ENCODE peak calls at places on chromosomes 2 and 18, in five cellular contexts. One of them, this sample, is unnamed. For H3K36me3, the result is how much of the 10 kb centered on the place peaks cover.

GRCh38 chr18:48029296-48029986 is 99.0 kb upstream of the SMAD2 start:
- DNase-seq in effector memory CD4-positive, alpha-beta T cell: no peak
- DNase-seq in cardiac muscle cell: no peak
- DNase-seq in hepatocyte: no peak
- DNase-seq in prostate gland: no peak
- DNase-seq in this sample: no peak

GRCh38 chr2:141142025-141142424 is 988.8 kb downstream of the LRP1B start:
- DNase-seq in effector memory CD4-positive, alpha-beta T cell: no peak
- DNase-seq in prostate gland: no peak
- DNase-seq in hepatocyte: no peak
- DNase-seq in cardiac muscle cell: no peak
- DNase-seq in this sample: no peak

GRCh38 chr2:227406177-227407031 is 18.7 kb upstream of the SCYGR1 start:
- DNase-seq in effector memory CD4-positive, alpha-beta T cell: no peak
- DNase-seq in hepatocyte: peak
- DNase-seq in prostate gland: peak
- DNase-seq in cardiac muscle cell: peak
- DNase-seq in this sample: peak

GRCh38 chr2:150147889-150148683 is 339.4 kb downstream of the RND3 start:
- DNase-seq in effector memory CD4-positive, alpha-beta T cell: no peak
- DNase-seq in prostate gland: no peak
- DNase-seq in cardiac muscle cell: no peak
- DNase-seq in hepatocyte: no peak
- DNase-seq in this sample: no peak

GRCh38 chr2:189276277-189276676 is 96.7 kb upstream of the COL5A2 start:
- DNase-seq in prostate gland: no peak
- DNase-seq in cardiac muscle cell: no peak
- DNase-seq in effector memory CD4-positive, alpha-beta T cell: no peak
- DNase-seq in hepatocyte: peak
- DNase-seq in this sample: no peak

GRCh38 chr2:150140777-150141176 is 346.7 kb downstream of the RND3 start:
- DNase-seq in cardiac muscle cell: no peak
- DNase-seq in hepatocyte: no peak
- DNase-seq in prostate gland: no peak
- DNase-seq in effector memory CD4-positive, alpha-beta T cell: no peak
- DNase-seq in this sample: no peak

GRCh38 chr2:13574831-13575230 is 858.1 kb downstream of the TRIB2 start:
- DNase-seq in cardiac muscle cell: no peak
- DNase-seq in hepatocyte: no peak
- DNase-seq in effector memory CD4-positive, alpha-beta T cell: no peak
- DNase-seq in prostate gland: no peak
- DNase-seq in this sample: no peak

GRCh38 chr2:10500601-10501361 is 52.7 kb upstream of the ODC1 start:
- DNase-seq in effector memory CD4-positive, alpha-beta T cell: no peak
- DNase-seq in cardiac muscle cell: no peak
- DNase-seq in hepatocyte: no peak
- DNase-seq in prostate gland: no peak
- DNase-seq in this sample: no peak

GRCh38 chr18:32742620-32743019 is 30.2 kb downstream of the KLHL14 start:
- DNase-seq in effector memory CD4-positive, alpha-beta T cell: no peak
- DNase-seq in hepatocyte: no peak
- DNase-seq in cardiac muscle cell: no peak
- DNase-seq in prostate gland: no peak
- DNase-seq in this sample: no peak

GRCh38 chr2:182477774-182478173 is 50.9 kb upstream of the PDE1A start:
- DNase-seq in prostate gland: no peak
- DNase-seq in cardiac muscle cell: no peak
- DNase-seq in effector memory CD4-positive, alpha-beta T cell: no peak
- DNase-seq in hepatocyte: no peak
- DNase-seq in this sample: no peak

GRCh38 chr2:21774691-21775090 is 650.9 kb downstream of the TDRD15 start:
- DNase-seq in hepatocyte: no peak
- DNase-seq in prostate gland: no peak
- DNase-seq in effector memory CD4-positive, alpha-beta T cell: no peak
- DNase-seq in cardiac muscle cell: no peak
- DNase-seq in this sample: no peak

GRCh38 chr2:85998071-85998991 is 107.4 kb downstream of the POLR1A start:
- DNase-seq in prostate gland: no peak
- DNase-seq in cardiac muscle cell: peak
- DNase-seq in effector memory CD4-positive, alpha-beta T cell: no peak
- DNase-seq in hepatocyte: peak
- DNase-seq in this sample: peak

GRCh38 chr2:132804045-132804444 is 134.0 kb upstream of the LYPD1 start:
- DNase-seq in effector memory CD4-positive, alpha-beta T cell: no peak
- DNase-seq in hepatocyte: no peak
- DNase-seq in prostate gland: no peak
- DNase-seq in cardiac muscle cell: no peak
- DNase-seq in this sample: no peak

GRCh38 chr2:239814136-239814916 is 210.8 kb downstream of the NDUFA10 start:
- DNase-seq in cardiac muscle cell: no peak
- DNase-seq in hepatocyte: peak
- DNase-seq in prostate gland: no peak
- DNase-seq in effector memory CD4-positive, alpha-beta T cell: no peak
- DNase-seq in this sample: no peak

GRCh38 chr2:172249336-172249735 is 146.6 kb upstream of the DLX2 start:
- DNase-seq in effector memory CD4-positive, alpha-beta T cell: no peak
- DNase-seq in hepatocyte: no peak
- DNase-seq in prostate gland: no peak
- DNase-seq in cardiac muscle cell: no peak
- DNase-seq in this sample: no peak

GRCh38 chr2:52539026-52539964 is 1228.3 kb upstream of the CHAC2 start:
- DNase-seq in hepatocyte: no peak
- DNase-seq in effector memory CD4-positive, alpha-beta T cell: no peak
- DNase-seq in cardiac muscle cell: no peak
- DNase-seq in prostate gland: no peak
- DNase-seq in this sample: no peak

GRCh38 chr18:34592961-34593382 is 117.1 kb upstream of the DTNA start:
- DNase-seq in cardiac muscle cell: peak
- DNase-seq in prostate gland: peak
- DNase-seq in hepatocyte: peak
- DNase-seq in effector memory CD4-positive, alpha-beta T cell: no peak
- DNase-seq in this sample: peak

GRCh38 chr18:62524443-62525200 is 1.8 kb downstream of the ZCCHC2 start:
- DNase-seq in prostate gland: peak
- DNase-seq in effector memory CD4-positive, alpha-beta T cell: peak
- DNase-seq in hepatocyte: peak
- DNase-seq in cardiac muscle cell: peak
- DNase-seq in this sample: peak

GRCh38 chr2:9739508-9739907 is 103.8 kb upstream of the TAF1B start:
- DNase-seq in prostate gland: no peak
- DNase-seq in cardiac muscle cell: no peak
- DNase-seq in hepatocyte: no peak
- DNase-seq in effector memory CD4-positive, alpha-beta T cell: no peak
- DNase-seq in this sample: no peak

GRCh38 chr2:97741251-97741650 is 27.9 kb downstream of the ZAP70 start:
- DNase-seq in prostate gland: no peak
- DNase-seq in effector memory CD4-positive, alpha-beta T cell: no peak
- DNase-seq in hepatocyte: no peak
- DNase-seq in cardiac muscle cell: no peak
- DNase-seq in this sample: no peak

GRCh38 chr2:67965246-67965645 is 97.6 kb downstream of the C1D start:
- DNase-seq in effector memory CD4-positive, alpha-beta T cell: no peak
- DNase-seq in prostate gland: no peak
- DNase-seq in cardiac muscle cell: no peak
- DNase-seq in hepatocyte: no peak
- DNase-seq in this sample: no peak

GRCh38 chr18:74204543-74205152 is 56.3 kb downstream of the TIMM21 start:
- DNase-seq in prostate gland: no peak
- DNase-seq in effector memory CD4-positive, alpha-beta T cell: peak
- DNase-seq in hepatocyte: no peak
- DNase-seq in cardiac muscle cell: no peak
- DNase-seq in this sample: no peak

GRCh38 chr18:63553117-63553516 is 10.9 kb downstream of the SERPINB12 start:
- DNase-seq in hepatocyte: peak
- DNase-seq in cardiac muscle cell: peak
- DNase-seq in prostate gland: peak
- DNase-seq in effector memory CD4-positive, alpha-beta T cell: no peak
- DNase-seq in this sample: peak

GRCh38 chr2:30664761-30665358 is 142.4 kb downstream of the CAPN13 start:
- DNase-seq in prostate gland: no peak
- DNase-seq in effector memory CD4-positive, alpha-beta T cell: no peak
- DNase-seq in cardiac muscle cell: no peak
- DNase-seq in hepatocyte: peak
- DNase-seq in this sample: peak

GRCh38 chr2:162967137-162967536 is 128.6 kb upstream of the KCNH7 start:
- DNase-seq in cardiac muscle cell: peak
- DNase-seq in hepatocyte: no peak
- DNase-seq in effector memory CD4-positive, alpha-beta T cell: no peak
- DNase-seq in prostate gland: no peak
- DNase-seq in this sample: no peak

GRCh38 chr2:231184319-231184718 is 14.1 kb upstream of the ARMC9 start:
- DNase-seq in cardiac muscle cell: no peak
- DNase-seq in effector memory CD4-positive, alpha-beta T cell: no peak
- DNase-seq in hepatocyte: no peak
- DNase-seq in prostate gland: no peak
- DNase-seq in this sample: no peak

GRCh38 chr18:79533146-79533545 is 137.4 kb downstream of the NFATC1 start:
- DNase-seq in effector memory CD4-positive, alpha-beta T cell: no peak
- DNase-seq in cardiac muscle cell: no peak
- DNase-seq in hepatocyte: no peak
- DNase-seq in prostate gland: no peak
- DNase-seq in this sample: no peak

GRCh38 chr2:146720170-146720569 is 1124.7 kb upstream of the ACVR2A start:
- DNase-seq in hepatocyte: no peak
- DNase-seq in cardiac muscle cell: no peak
- DNase-seq in prostate gland: no peak
- DNase-seq in effector memory CD4-positive, alpha-beta T cell: no peak
- DNase-seq in this sample: no peak

GRCh38 chr2:206260427-206261012 is 13.9 kb upstream of the ZDBF2 start:
- DNase-seq in prostate gland: no peak
- DNase-seq in cardiac muscle cell: no peak
- DNase-seq in hepatocyte: peak
- DNase-seq in effector memory CD4-positive, alpha-beta T cell: no peak
- DNase-seq in this sample: peak

GRCh38 chr2:205499006-205499405 is 183.3 kb upstream of the NRP2 start:
- DNase-seq in prostate gland: no peak
- DNase-seq in cardiac muscle cell: no peak
- DNase-seq in effector memory CD4-positive, alpha-beta T cell: no peak
- DNase-seq in hepatocyte: no peak
- DNase-seq in this sample: no peak

GRCh38 chr2:95315801-95316411 is 18.8 kb downstream of the KCNIP3 start:
- DNase-seq in hepatocyte: no peak
- DNase-seq in cardiac muscle cell: no peak
- DNase-seq in effector memory CD4-positive, alpha-beta T cell: no peak
- DNase-seq in prostate gland: no peak
- DNase-seq in this sample: no peak

GRCh38 chr2:192159764-192160163 is 35.0 kb downstream of the TMEFF2 start:
- DNase-seq in cardiac muscle cell: no peak
- DNase-seq in hepatocyte: no peak
- DNase-seq in effector memory CD4-positive, alpha-beta T cell: no peak
- DNase-seq in prostate gland: no peak
- DNase-seq in this sample: no peak

GRCh38 chr2:190896477-190896876 is 15.9 kb downstream of the GLS start:
- DNase-seq in prostate gland: no peak
- DNase-seq in hepatocyte: no peak
- DNase-seq in effector memory CD4-positive, alpha-beta T cell: no peak
- DNase-seq in cardiac muscle cell: peak
- DNase-seq in this sample: no peak
- H3K36me3 ChIP-seq in prostate gland: under half
- H3K36me3 ChIP-seq in hepatocyte: under half
- H3K36me3 ChIP-seq in effector memory CD4-positive, alpha-beta T cell: under half
- H3K36me3 ChIP-seq in cardiac muscle cell: under half
- H3K36me3 ChIP-seq in this sample: half or more

DNA sequence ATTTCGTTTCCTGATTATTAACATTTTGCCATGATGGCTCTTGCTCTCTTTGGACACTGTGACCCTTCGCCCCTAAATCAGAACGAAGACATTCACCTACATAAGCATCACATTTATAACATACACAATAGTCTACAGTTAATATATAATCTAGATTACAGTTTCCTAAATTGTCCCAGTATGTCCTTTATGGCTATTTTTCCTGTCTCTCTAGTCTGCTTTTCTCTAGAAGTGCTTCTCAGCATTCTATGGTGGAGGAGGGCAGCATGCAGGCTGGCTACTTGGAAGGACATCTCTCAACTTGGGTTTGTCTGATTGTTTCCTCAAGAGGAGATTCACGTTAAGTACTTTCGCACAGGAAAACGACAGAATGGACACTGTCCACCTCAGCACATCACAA is 49.9 kb downstream of the FAM210A start:
- DNase-seq in effector memory CD4-positive, alpha-beta T cell: no peak
- DNase-seq in cardiac muscle cell: no peak
- DNase-seq in hepatocyte: no peak
- DNase-seq in prostate gland: no peak
- DNase-seq in this sample: no peak
- H3K4me3 ChIP-seq in effector memory CD4-positive, alpha-beta T cell: no peak
- H3K4me3 ChIP-seq in cardiac muscle cell: no peak
- H3K4me3 ChIP-seq in hepatocyte: no peak
- H3K4me3 ChIP-seq in prostate gland: no peak
- H3K4me3 ChIP-seq in this sample: no peak

DNA sequence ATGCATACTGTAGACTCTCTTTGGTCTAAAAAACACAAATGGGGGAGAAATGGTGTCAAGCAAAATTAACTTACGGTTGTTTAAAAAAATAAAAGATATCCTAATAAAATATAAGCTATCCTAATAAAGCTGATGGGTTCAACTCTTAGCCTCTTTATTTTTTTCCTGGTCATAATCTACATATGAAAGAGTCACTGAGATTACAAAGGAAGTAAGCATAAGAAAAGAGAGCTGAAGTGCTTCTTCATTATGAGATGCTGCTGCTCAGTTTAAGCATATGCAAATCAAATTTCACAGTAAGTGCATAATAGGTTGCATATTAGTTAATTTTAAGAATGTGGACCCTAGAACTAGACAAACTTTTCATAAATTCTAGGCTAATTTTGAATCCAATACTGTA is 59.9 kb upstream of the DNER start:
- DNase-seq in hepatocyte: no peak
- DNase-seq in prostate gland: no peak
- DNase-seq in effector memory CD4-positive, alpha-beta T cell: no peak
- DNase-seq in cardiac muscle cell: no peak
- DNase-seq in this sample: no peak
- H3K36me3 ChIP-seq in hepatocyte: under half
- H3K36me3 ChIP-seq in prostate gland: under half
- H3K36me3 ChIP-seq in effector memory CD4-positive, alpha-beta T cell: half or more
- H3K36me3 ChIP-seq in cardiac muscle cell: half or more
- H3K36me3 ChIP-seq in this sample: half or more

DNA sequence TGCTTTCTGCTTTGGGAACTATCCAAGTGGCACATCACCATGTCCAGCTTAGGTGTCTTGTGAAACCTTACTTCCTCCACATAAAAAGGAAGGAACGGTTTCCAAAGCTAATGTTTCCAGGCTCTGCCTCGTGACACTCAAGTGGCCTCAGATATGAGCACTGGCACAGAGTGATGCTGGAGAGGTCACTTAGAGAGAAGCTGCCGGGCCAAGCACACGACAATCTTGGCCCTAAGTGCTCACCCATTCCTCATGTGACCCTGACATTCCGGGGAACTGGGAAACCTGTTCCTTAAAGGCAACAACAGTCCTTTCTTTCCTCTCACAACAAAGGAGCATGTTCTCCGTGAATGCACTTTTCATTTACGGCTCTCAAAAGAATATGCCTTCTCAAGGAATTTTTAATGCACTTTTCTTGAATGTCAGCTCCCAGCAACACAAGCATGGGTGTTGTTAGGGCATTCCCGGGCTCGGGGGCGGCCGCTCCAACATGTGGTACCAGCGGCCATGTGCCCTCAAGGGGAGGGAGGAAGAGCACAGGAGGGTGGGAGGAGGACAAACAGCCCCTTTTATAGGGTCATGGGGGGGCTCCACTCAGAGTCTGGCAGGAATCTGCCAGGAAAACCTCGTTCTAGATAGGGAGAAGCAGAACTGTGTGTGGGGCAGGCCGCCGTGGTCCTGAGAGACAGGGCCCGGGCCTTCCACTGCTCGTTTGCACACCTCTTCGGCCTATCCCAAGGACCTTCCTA is 118.6 kb downstream of the MBP start:
- DNase-seq in cardiac muscle cell: peak
- DNase-seq in hepatocyte: no peak
- DNase-seq in prostate gland: no peak
- DNase-seq in effector memory CD4-positive, alpha-beta T cell: no peak
- DNase-seq in this sample: no peak
- H3K4me3 ChIP-seq in cardiac muscle cell: no peak
- H3K4me3 ChIP-seq in hepatocyte: no peak
- H3K4me3 ChIP-seq in prostate gland: no peak
- H3K4me3 ChIP-seq in effector memory CD4-positive, alpha-beta T cell: no peak
- H3K4me3 ChIP-seq in this sample: no peak